ENCODE peak calls at places on chromosomes 7 and 10, in four cellular contexts. J is IMR-90, S is K562, Q is SK-N-SH. L is an unnamed sample.

GRCh38 chr10:43218951-43219837 is 47.7 kb downstream of the RASGEF1A start:
- DNase-seq in J (no peak), S (no peak), Q (peak), L (no peak)

GRCh38 chr7:49583440-49583839 is 190.0 kb upstream of the VWC2 start:
- DNase-seq in Q (no peak), J (no peak), S (no peak), L (no peak)

GRCh38 chr10:118590334-118590733 is 5.1 kb downstream of the PRLHR start:
- DNase-seq in S (no peak), Q (peak), J (no peak), L (no peak)

GRCh38 chr7:134699021-134699818 is 52.6 kb downstream of the BPGM start:
- DNase-seq in J (no peak), Q (no peak), S (no peak), L (no peak)

GRCh38 chr10:62047960-62048383 is 146.5 kb downstream of the ARID5B start:
- DNase-seq in J (no peak), Q (no peak), S (no peak), L (no peak)

GRCh38 chr7:33142585-33142984 is 13.2 kb downstream of the BBS9 start:
- DNase-seq in S (no peak), Q (no peak), J (no peak), L (no peak)

GRCh38 chr7:130732980-130733865 is 784 bp downstream of the KLF14 start:
- DNase-seq in Q (peak), S (peak), J (peak), L (peak)

GRCh38 chr7:128876978-128877755 is 14.5 kb downstream of the ATP6V1F start:
- DNase-seq in Q (no peak), J (no peak), S (no peak), L (no peak)

GRCh38 chr10:32981760-32982159 is 23.7 kb upstream of the ITGB1 start:
- DNase-seq in Q (no peak), S (peak), J (peak), L (no peak)

GRCh38 chr7:139828880-139829653 is at the start of gene TBXAS1:
- DNase-seq in Q (no peak), S (no peak), J (peak), L (peak)

GRCh38 chr10:11363497-11363896 is 248.0 kb downstream of the USP6NL start:
- DNase-seq in S (no peak), Q (no peak), J (no peak), L (no peak)

GRCh38 chr10:105729428-105729827 is 1088.3 kb downstream of the SORCS3 start:
- DNase-seq in Q (no peak), J (no peak), S (no peak), L (no peak)

DNA sequence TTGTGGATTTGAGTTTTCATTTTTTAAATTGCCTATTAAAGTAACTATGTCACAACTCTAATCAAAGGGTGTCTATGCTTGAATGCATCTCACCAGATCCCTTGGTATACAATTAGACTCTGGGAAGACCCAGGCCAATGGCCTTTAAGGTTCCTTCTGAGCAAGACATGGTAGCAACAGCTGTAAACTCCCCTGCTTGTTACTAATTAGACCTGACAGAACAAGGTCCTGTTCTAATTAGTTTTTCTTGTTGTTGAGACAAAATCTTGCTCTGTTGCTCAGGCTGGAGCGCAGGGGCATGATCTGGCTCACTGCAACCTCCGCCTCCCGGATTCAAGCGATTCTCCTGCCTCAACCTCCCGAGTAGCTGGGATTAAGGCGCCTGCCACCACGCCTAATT is 2.9 kb downstream of the MYH16 start:
- DNase-seq in S (no peak), J (no peak), Q (no peak), L (no peak)
- TF ChIP-seq RCOR1 in S (no peak), J (no peak), Q (no peak), L (no peak)

GRCh38 chr7:27123477-27124053 is 7.0 kb downstream of the HOXA4 start:
- DNase-seq in S (no peak), Q (no peak), J (no peak), L (no peak)

GRCh38 chr7:27123021-27123476 is 7.5 kb downstream of the HOXA4 start:
- DNase-seq in S (no peak), J (peak), Q (no peak), L (no peak)

GRCh38 chr7:27119412-27119911 is 11.1 kb downstream of the HOXA4 start:
- DNase-seq in J (peak), S (no peak), Q (no peak), L (no peak)

GRCh38 chr7:27122075-27122910 is 8.3 kb downstream of the HOXA4 start:
- DNase-seq in J (peak), Q (no peak), S (no peak), L (peak)

DNA sequence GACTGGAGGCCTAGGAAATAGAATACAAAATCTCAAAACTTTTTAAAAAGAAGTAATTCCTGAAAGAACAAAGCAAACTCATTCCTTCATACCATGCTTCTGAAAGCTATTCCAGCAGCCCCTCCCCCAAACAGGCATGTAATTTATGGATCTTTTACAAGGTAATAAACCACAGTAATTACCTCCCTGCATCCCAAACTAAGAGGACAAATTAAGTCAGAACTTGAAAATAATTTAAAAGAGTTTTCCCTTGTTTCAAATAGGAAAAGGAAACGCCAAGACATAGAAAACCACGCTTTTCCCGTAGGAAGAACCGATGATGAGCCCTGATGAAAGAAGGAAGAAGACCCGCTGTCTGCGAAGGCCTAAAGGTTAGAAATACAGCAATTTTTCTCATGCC is 8.9 kb downstream of the HOXA4 start:
- DNase-seq in J (peak), Q (no peak), S (no peak), L (no peak)
- H3K4me3 ChIP-seq in J (peak), Q (no peak), S (no peak), L (peak)

GRCh38 chr7:90224204-90224603 is 12.7 kb downstream of the STEAP2 start:
- DNase-seq in Q (no peak), J (no peak), S (no peak), L (no peak)

GRCh38 chr7:90222390-90222789 is 10.8 kb downstream of the STEAP2 start:
- DNase-seq in J (no peak), S (no peak), Q (no peak), L (no peak)

GRCh38 chr7:90225601-90226000 is 14.1 kb downstream of the STEAP2 start:
- DNase-seq in S (no peak), J (no peak), Q (no peak), L (no peak)

GRCh38 chr7:90225181-90225580 is 13.6 kb downstream of the STEAP2 start:
- DNase-seq in Q (no peak), S (no peak), J (no peak), L (no peak)

DNA sequence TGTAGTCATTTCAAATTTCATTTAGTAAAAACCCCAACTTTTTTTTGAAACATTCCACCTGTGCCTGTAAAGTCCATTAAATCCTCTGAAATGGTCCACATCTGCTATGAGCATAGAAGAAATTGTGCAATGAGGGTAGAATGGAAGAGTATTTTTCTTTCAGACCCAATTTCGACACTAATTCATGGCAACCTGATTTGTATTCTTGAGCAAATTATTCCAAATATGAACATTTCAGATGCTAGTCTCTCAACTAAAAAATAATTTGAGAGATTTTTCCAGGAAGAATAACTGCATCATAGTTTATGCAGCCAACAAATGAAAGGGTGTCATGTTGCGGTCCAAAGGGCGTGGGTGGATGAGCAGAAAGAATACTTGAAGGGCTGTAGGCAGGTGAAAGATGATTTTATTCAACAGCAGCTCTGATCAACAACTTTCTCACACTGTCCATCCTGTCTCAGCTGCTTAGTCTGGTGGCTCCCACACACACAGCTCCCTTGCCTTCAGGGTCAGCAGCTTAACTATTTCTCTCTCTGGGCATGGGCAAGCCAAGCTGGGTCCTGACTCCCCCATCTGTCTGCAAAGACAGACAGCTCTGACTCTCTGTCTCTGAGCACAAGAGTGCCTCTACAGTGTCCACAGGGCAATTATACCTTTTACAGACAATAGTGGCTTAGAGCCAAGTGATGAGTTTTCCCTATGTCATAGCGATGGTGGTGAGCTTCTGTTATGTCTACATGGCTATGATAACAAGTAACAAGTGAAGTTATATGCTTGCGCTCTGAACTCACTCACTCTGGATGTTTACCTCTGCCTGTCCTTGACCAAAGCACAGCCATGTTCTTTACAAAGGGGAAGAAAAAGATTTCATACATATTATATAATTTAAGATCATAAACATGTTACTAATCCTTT is 11.5 kb downstream of the STEAP2 start:
- DNase-seq in J (peak), Q (no peak), S (no peak), L (no peak)
- TF ChIP-seq RCOR1 in J (no peak), Q (no peak), S (no peak), L (no peak)

DNA sequence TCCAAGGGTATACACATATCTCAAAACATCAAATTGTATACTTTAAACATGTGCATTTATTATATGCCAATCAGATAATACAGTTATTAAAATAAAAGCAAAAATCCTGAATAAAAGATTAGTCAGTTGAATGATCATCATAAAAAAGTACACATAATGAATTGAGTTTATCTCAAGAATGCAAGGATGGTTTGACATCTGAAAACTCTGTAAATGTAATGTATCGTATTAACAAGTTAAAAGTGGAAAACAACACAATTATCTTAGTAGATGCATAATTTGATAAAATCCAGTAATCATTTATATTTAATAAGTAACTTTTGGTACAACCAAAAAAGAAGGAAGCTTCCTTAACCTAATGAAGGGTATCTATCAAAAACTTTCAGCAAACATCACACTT is 86.6 kb downstream of the COL28A1 start:
- DNase-seq in S (no peak), J (no peak), Q (no peak), L (no peak)
- H3K4me3 ChIP-seq in S (no peak), J (no peak), Q (no peak), L (no peak)

GRCh38 chr10:12459776-12460175 is 110.4 kb downstream of the CAMK1D start:
- DNase-seq in S (no peak), J (no peak), Q (no peak), L (no peak)

GRCh38 chr10:12463459-12463838 is 114.1 kb downstream of the CAMK1D start:
- DNase-seq in Q (no peak), S (no peak), J (no peak), L (no peak)

GRCh38 chr10:12455318-12455717 is 106.0 kb downstream of the CAMK1D start:
- DNase-seq in S (no peak), J (no peak), Q (no peak), L (no peak)

GRCh38 chr10:12455774-12456173 is 106.4 kb downstream of the CAMK1D start:
- DNase-seq in Q (no peak), J (no peak), S (no peak), L (peak)

GRCh38 chr10:12459338-12459737 is 110.0 kb downstream of the CAMK1D start:
- DNase-seq in S (no peak), J (no peak), Q (no peak), L (no peak)
- TF ChIP-seq RCOR1 in S (no peak), J (no peak), Q (no peak), L (no peak)

DNA sequence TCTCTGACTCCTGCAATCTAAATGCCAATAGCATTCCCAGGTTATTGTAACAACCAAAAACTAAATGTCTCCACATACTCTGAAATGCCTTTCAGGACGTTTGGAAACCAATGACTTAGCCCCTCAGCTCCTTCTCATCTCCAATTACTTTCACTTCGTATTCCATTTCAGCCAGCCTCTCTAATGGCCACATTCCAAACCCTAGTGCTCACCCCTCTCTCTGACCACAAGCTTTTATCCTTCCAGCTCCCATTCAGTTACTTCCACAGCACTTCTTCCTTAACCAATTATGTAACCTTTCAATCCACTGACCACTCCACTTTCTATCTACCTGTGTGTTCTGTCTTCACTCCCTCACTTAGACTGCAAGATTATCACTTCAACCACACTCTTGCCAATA is 4.3 kb downstream of the NOC3L start:
- DNase-seq in J (peak), S (no peak), Q (no peak), L (no peak)
- H3K4me3 ChIP-seq in J (peak), S (no peak), Q (no peak), L (no peak)

GRCh38 chr7:108660465-108660864 is 90.8 kb downstream of the DNAJB9 start:
- DNase-seq in J (peak), S (peak), Q (peak), L (no peak)
- TF ChIP-seq RCOR1 in J (no peak), S (no peak), Q (no peak), L (no peak)

GRCh38 chr7:55072251-55072650 is 53.4 kb downstream of the EGFR start:
- DNase-seq in S (no peak), Q (no peak), J (no peak), L (no peak)

GRCh38 chr7:55071411-55072188 is 52.8 kb downstream of the EGFR start:
- DNase-seq in S (no peak), J (no peak), Q (no peak), L (no peak)

GRCh38 chr7:55073051-55073511 is 54.3 kb downstream of the EGFR start:
- DNase-seq in S (no peak), Q (no peak), J (peak), L (no peak)

GRCh38 chr7:55075464-55075971 is 56.7 kb downstream of the EGFR start:
- DNase-seq in Q (no peak), S (no peak), J (no peak), L (no peak)

GRCh38 chr7:55074008-55074499 is 55.2 kb downstream of the EGFR start:
- DNase-seq in S (peak), J (peak), Q (no peak), L (peak)
- H3K4me3 ChIP-seq in S (no peak), J (peak), Q (peak), L (peak)

DNA sequence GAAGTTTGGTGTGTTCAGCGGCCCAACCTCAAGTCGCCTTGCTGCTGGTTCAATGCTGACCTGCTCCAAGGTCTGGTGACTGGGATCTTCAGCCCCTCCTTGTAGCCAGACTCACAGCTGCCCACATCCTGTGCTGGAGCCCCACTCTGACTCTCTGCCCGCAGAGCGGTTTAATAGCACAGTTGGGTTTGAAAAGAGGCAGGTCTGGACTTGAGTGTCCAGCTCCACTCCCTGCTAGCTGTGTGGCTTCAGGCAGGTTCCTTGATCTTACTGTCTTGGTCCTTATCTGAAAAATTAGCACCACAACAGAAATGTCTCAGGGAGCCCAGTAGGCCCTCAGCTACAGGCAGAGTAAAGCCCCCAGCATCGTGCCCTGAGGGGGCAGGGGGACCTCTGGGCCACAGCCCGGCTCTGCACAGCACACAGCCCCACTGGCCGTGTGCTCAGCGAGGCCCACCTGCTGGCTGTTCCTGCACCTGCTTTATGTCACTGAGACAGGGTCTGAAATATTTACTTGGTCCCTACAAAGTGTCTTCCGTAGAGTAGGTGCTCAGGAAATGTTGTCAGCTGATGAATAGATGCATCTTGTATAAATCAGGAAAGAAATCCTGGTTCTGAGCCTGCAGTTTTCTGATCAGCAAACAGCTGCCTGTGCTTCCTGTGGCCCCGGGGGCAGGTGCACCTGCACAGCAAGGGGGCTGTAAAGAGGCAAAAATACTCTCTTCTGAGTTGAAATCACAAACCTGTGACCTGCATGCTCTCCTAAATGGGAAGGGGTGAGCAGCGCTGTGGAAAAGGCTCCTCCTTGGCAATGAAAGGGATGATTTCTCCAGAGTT is 155.5 kb downstream of the SVIL start:
- DNase-seq in J (peak), S (no peak), Q (no peak), L (no peak)
- TF ChIP-seq RCOR1 in J (no peak), S (no peak), Q (no peak), L (no peak)

DNA sequence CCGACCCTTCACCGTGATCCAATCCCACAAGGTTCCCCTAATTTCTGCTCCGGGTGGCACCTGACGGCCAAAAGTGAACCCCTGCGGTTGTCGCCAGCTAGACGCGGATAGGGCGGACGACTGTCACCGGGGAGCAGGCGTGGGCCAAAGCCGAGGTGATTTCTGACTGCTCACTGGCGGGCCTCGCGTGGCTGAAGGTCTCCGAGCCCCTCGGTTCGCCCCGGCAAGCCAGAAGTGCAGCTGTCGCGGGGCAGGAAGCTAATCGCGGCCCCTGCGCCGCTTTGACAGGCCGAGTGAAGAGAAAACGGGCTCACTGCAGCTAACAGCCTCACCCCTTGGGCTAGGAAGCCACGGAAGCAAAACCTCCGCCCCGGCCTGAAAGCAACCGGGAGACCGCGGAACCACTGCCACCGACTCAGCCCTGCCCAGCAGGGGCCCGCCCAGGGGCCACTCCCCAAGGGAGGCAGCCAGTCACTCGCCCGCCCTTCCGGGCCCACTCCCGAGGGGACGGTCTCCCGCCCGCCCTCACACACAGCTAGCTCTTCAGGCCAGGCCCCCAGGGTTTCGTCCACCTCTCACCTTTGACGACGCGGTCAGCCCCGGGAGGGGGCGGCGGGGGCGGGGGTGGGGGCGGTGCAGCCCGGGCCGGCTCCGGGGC is 469 bp downstream of the PPP3CB start:
- DNase-seq in Q (peak), J (peak), S (peak), L (peak)
- H3K4me3 ChIP-seq in Q (peak), J (peak), S (peak), L (peak)

L was measured in A549.